ENCODE peak calls at places on chromosomes 11 and 22, in ten cellular contexts. H is left ventricle myocardium inferior, W is transverse colon, G is right atrium auricular region, X is vagina, Q is AG04450, Y is upper lobe of right lung, B is left lung, V is psoas muscle, P is H9. M is an unnamed sample.

GRCh38 chr11:617248-617911 is 1.6 kb upstream of the IRF7 start:
- DNase-seq in H (no peak), W (no peak), G (no peak), X (no peak), Q (no peak), Y (no peak), B (no peak), V (no peak), P (no peak), M (no peak)

GRCh38 chr22:17035246-17035645 is 27.2 kb upstream of the GAB4 start:
- DNase-seq in H (no peak), W (no peak), G (no peak), X (no peak), Q (no peak), Y (no peak), B (no peak), V (no peak), P (no peak), M (no peak)

GRCh38 chr11:130439160-130439519 is 9.3 kb upstream of the ADAMTS15 start:
- DNase-seq in H (no peak), W (no peak), G (no peak), X (no peak), Q (no peak), Y (no peak), B (no peak), V (no peak), P (no peak), M (no peak)

GRCh38 chr11:95148421-95148820 is 58.8 kb downstream of the ENDOD1 start:
- DNase-seq in H (no peak), W (no peak), G (no peak), X (no peak), Q (no peak), Y (no peak), B (no peak), V (no peak), P (no peak), M (no peak)

GRCh38 chr11:134379241-134379640 is 32.8 kb downstream of the B3GAT1 start:
- DNase-seq in H (no peak), W (no peak), G (no peak), X (no peak), Q (no peak), Y (no peak), B (no peak), V (no peak), P (no peak), M (no peak)

GRCh38 chr11:68471360-68472340 is 11.1 kb downstream of the PPP6R3 start:
- DNase-seq in H (no peak), W (no peak), G (no peak), X (no peak), Q (no peak), Y (no peak), B (no peak), V (no peak), P (no peak), M (no peak)

GRCh38 chr11:72736452-72737069 is 15.6 kb downstream of the ARAP1 start:
- DNase-seq in H (peak; percentile 42), W (no peak), G (no peak), X (no peak), Q (no peak), Y (peak; percentile 88), B (peak; percentile 91), V (peak; percentile 71), P (no peak), M (no peak)

GRCh38 chr22:43289976-43290663 is 53.1 kb downstream of the SCUBE1 start:
- DNase-seq in H (peak; percentile 57), W (no peak), G (no peak), X (no peak), Q (no peak), Y (peak; percentile 86), B (no peak), V (peak; percentile 76), P (no peak), M (no peak)

GRCh38 chr11:130528301-130528651 is 79.8 kb downstream of the ADAMTS15 start:
- DNase-seq in H (no peak), W (no peak), G (no peak), X (no peak), Q (no peak), Y (no peak), B (no peak), V (no peak), P (no peak), M (no peak)

GRCh38 chr11:27392278-27392677 is 29.3 kb upstream of the CCDC34 start:
- DNase-seq in H (no peak), W (no peak), G (no peak), X (no peak), Q (no peak), Y (no peak), B (no peak), V (no peak), P (no peak), M (no peak)

GRCh38 chr11:116226731-116227130 is 546.1 kb downstream of the BUD13 start:
- DNase-seq in H (no peak), W (no peak), G (no peak), X (no peak), Q (no peak), Y (no peak), B (no peak), V (no peak), P (peak; percentile 41), M (no peak)

GRCh38 chr11:92131289-92131890 is 93.2 kb upstream of the FAT3 start:
- DNase-seq in H (no peak), W (no peak), G (no peak), X (no peak), Q (no peak), Y (no peak), B (no peak), V (no peak), P (no peak), M (peak; percentile 22)

GRCh38 chr11:15641191-15641810 is 526.6 kb downstream of the INSC start:
- DNase-seq in H (no peak), W (no peak), G (no peak), X (no peak), Q (no peak), Y (no peak), B (no peak), V (no peak), P (no peak), M (no peak)

GRCh38 chr11:75533843-75534242 is 8.1 kb upstream of the GDPD5 start:
- DNase-seq in H (no peak), W (no peak), G (no peak), X (no peak), Q (no peak), Y (no peak), B (no peak), V (no peak), P (no peak), M (no peak)

GRCh38 chr11:75531325-75531724 is 5.6 kb upstream of the GDPD5 start:
- DNase-seq in H (no peak), W (no peak), G (no peak), X (no peak), Q (no peak), Y (no peak), B (no peak), V (no peak), P (no peak), M (no peak)

GRCh38 chr11:75534291-75535038 is 8.7 kb upstream of the GDPD5 start:
- DNase-seq in H (no peak), W (peak; percentile 67), G (no peak), X (no peak), Q (no peak), Y (no peak), B (no peak), V (no peak), P (no peak), M (no peak)

GRCh38 chr11:75530577-75530976 is 4.8 kb upstream of the GDPD5 start:
- DNase-seq in H (no peak), W (no peak), G (no peak), X (no peak), Q (no peak), Y (no peak), B (no peak), V (no peak), P (no peak), M (no peak)

GRCh38 chr11:75532200-75532972 is 6.6 kb upstream of the GDPD5 start:
- DNase-seq in H (peak; percentile 55), W (peak; percentile 80), G (peak; percentile 80), X (no peak), Q (no peak), Y (peak; percentile 76), B (peak; percentile 73), V (peak; percentile 74), P (peak; percentile 85), M (peak; percentile 77)
- TF ChIP-seq CTCF in H (peak; percentile 92), W (peak; percentile 93), G (peak; percentile 82), X (peak; percentile 97), Q (peak; percentile 89), Y (peak; percentile 94), B (peak; percentile 80), V (peak; percentile 96), P (peak; percentile 96), M (peak; percentile 74)

GRCh38 chr11:111814567-111814966 is 48.4 kb upstream of the PPP2R1B start:
- DNase-seq in H (no peak), W (no peak), G (no peak), X (no peak), Q (peak; percentile 76), Y (no peak), B (no peak), V (no peak), P (no peak), M (no peak)
- H3K27me3 ChIP-seq in H (no peaks in the 10 kb centered on the region), W (no peaks in the 10 kb centered on the region), G (no peaks in the 10 kb centered on the region), X (no peaks in the 10 kb centered on the region), Q (no peaks in the 10 kb centered on the region), Y (no peaks in the 10 kb centered on the region), B (no peaks in the 10 kb centered on the region), V (no peaks in the 10 kb centered on the region), P (no peaks in the 10 kb centered on the region), M (no peaks in the 10 kb centered on the region)

GRCh38 chr11:65588199-65589054 is 7.2 kb downstream of the KCNK7 start:
- DNase-seq in H (peak; percentile 66), W (peak; percentile 83), G (no peak), X (no peak), Q (no peak), Y (peak; percentile 79), B (peak; percentile 71), V (peak; percentile 91), P (peak; percentile 84), M (peak; percentile 78)
- TF ChIP-seq CTCF in H (peak; percentile 66), W (peak; percentile 49), G (peak; percentile 31), X (no peak), Q (peak; percentile 47), Y (peak; percentile 57), B (peak; percentile 36), V (peak; percentile 45), P (peak; percentile 71), M (peak; percentile 72)

DNA sequence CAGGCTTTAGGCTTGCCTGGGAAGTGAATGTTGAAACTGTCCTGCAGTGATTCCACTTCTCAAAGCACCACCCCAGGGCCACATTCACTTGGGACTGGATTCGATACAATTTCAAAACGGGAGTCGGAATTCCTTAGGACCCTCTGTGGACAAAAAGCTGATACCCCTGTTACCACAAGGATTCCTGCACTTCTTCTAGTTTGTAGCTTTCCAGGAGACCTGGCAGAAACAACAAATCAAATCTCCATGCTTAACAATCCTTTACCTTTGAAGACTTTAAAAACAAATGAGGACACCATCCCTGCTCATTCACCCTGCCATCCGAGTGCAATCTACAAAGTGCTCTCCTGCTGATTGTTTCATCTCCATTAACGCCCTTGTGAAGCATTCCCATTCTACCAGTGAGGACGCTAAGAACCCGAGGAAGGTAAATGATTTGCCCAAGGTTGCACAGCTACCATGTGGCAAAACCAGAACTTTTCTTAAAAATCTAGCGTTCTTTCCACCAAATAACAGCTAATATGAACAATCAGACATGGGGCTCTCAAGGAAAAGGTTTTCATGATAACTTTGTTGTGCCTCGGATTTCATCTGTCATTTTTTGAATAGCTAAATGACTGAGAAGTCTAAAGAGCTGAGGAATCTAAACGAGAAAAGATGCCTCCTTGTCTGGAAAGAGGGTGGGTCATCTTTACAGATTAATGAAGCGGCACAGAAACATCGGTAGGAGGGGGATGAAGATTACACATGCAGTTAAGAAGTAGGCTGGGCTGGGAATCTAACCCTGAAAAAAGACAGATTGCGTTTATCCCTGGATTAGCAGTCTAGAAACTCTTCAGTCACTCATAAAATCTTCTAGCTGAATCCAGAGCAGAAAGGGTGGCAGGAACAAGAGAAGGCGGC is 722 bp upstream of the MPZL2 start:
- DNase-seq in H (no peak), W (no peak), G (no peak), X (no peak), Q (no peak), Y (no peak), B (no peak), V (no peak), P (no peak), M (peak; percentile 30)
- H3K27me3 ChIP-seq in H (peaks cover 16% of the 10 kb centered on the region), W (peaks cover 18% of the 10 kb centered on the region), G (no peaks in the 10 kb centered on the region), X (no peaks in the 10 kb centered on the region), Q (peaks cover 36% of the 10 kb centered on the region), Y (no peaks in the 10 kb centered on the region), B (no peaks in the 10 kb centered on the region), V (peaks cover 55% of the 10 kb centered on the region), P (peaks cover 8% of the 10 kb centered on the region), M (no peaks in the 10 kb centered on the region)